ENCODE peak calls at places on chromosome 16, in eight cellular contexts. L is PC-9, J is adrenal gland, U is stomach, C is psoas muscle, I is MM.1S, Q is adipocyte, K is PC-3. T is an unnamed sample.

GRCh38 chr16:63323055-63323454 is 1286.8 kb upstream of the CDH8 start:
- DNase-seq in L (no peak), J (no peak), U (no peak), C (no peak), I (no peak), Q (no peak), K (peak; percentile 2), T (no peak)

GRCh38 chr16:373020-373598 is 2.8 kb upstream of the MRPL28 start:
- DNase-seq in L (no peak), J (no peak), U (no peak), C (no peak), I (no peak), Q (no peak), K (no peak), T (no peak)

GRCh38 chr16:25832288-25832687 is 140.5 kb downstream of the HS3ST4 start:
- DNase-seq in L (no peak), J (no peak), U (no peak), C (no peak), I (no peak), Q (no peak), K (no peak), T (no peak)

GRCh38 chr16:672371-672770 is 3.1 kb upstream of the RHBDL1 start:
- DNase-seq in L (no peak), J (no peak), U (no peak), C (no peak), I (no peak), Q (no peak), K (no peak), T (no peak)

GRCh38 chr16:66524601-66525164 is 25.2 kb downstream of the TK2 start:
- DNase-seq in L (no peak), J (no peak), U (no peak), C (no peak), I (peak; percentile 90), Q (no peak), K (no peak), T (no peak)

GRCh38 chr16:89295915-89296314 is 78.4 kb downstream of the ZNF778 start:
- DNase-seq in L (no peak), J (no peak), U (no peak), C (peak; percentile 23), I (no peak), Q (no peak), K (no peak), T (no peak)

GRCh38 chr16:54424043-54424451 is 137.5 kb upstream of the IRX3 start:
- DNase-seq in L (peak; percentile 76), J (no peak), U (no peak), C (no peak), I (no peak), Q (no peak), K (no peak), T (no peak)

GRCh38 chr16:50497592-50497991 is 50.6 kb upstream of the NKD1 start:
- DNase-seq in L (no peak), J (no peak), U (no peak), C (no peak), I (no peak), Q (no peak), K (no peak), T (peak; percentile 44)

GRCh38 chr16:68267612-68268405 is 3.5 kb downstream of the SLC7A6 start:
- DNase-seq in L (no peak), J (no peak), U (no peak), C (no peak), I (no peak), Q (no peak), K (no peak), T (no peak)

GRCh38 chr16:11328172-11329079 is 16.8 kb upstream of the RMI2 start:
- DNase-seq in L (peak; percentile 78), J (peak; percentile 64), U (peak; percentile 62), C (peak; percentile 78), I (peak; percentile 93), Q (peak; percentile 98), K (peak; percentile 85), T (peak; percentile 89)

GRCh38 chr16:68921654-68922053 is 78.3 kb downstream of the TANGO6 start:
- DNase-seq in L (peak; percentile 67), J (no peak), U (peak; percentile 38), C (no peak), I (no peak), Q (no peak), K (peak; percentile 95), T (no peak)

GRCh38 chr16:56565023-56565477 is at the start of gene MT4:
- DNase-seq in L (no peak), J (no peak), U (no peak), C (no peak), I (no peak), Q (no peak), K (no peak), T (no peak)

GRCh38 chr16:30005341-30006094 is 5.3 kb downstream of the DOC2A start:
- DNase-seq in L (peak; percentile 44), J (peak; percentile 63), U (peak; percentile 32), C (peak; percentile 72), I (peak; percentile 45), Q (peak; percentile 69), K (peak; percentile 32), T (no peak)

GRCh38 chr16:2048116-2048543 is 345 bp downstream of the TSC2 start:
- DNase-seq in L (no peak), J (peak; percentile 35), U (no peak), C (no peak), I (peak; percentile 21), Q (peak; percentile 51), K (no peak), T (no peak)

GRCh38 chr16:81703177-81704155 is 75.6 kb upstream of the PLCG2 start:
- DNase-seq in L (no peak), J (peak; percentile 88), U (no peak), C (peak; percentile 35), I (no peak), Q (peak; percentile 83), K (peak; percentile 55), T (no peak)

GRCh38 chr16:79361132-79361751 is 239.3 kb downstream of the MAF start:
- DNase-seq in L (no peak), J (no peak), U (no peak), C (peak; percentile 67), I (no peak), Q (no peak), K (no peak), T (no peak)

GRCh38 chr16:24844101-24845030 is 1.4 kb upstream of the SLC5A11 start:
- DNase-seq in L (peak; percentile 86), J (no peak), U (peak; percentile 48), C (no peak), I (no peak), Q (no peak), K (peak; percentile 70), T (peak; percentile 38)

GRCh38 chr16:83906690-83907089 is 7.8 kb downstream of the MLYCD start:
- DNase-seq in L (no peak), J (no peak), U (no peak), C (no peak), I (no peak), Q (no peak), K (no peak), T (no peak)
- H3K4me1 ChIP-seq in L (no peaks in the 10 kb centered on the region), J (no peaks in the 10 kb centered on the region), U (no peaks in the 10 kb centered on the region), C (peaks cover 64% of the 10 kb centered on the region), I (no peaks in the 10 kb centered on the region), Q (peaks cover 24% of the 10 kb centered on the region), K (no peaks in the 10 kb centered on the region), T (no peaks in the 10 kb centered on the region)

GRCh38 chr16:31871510-31871909 is 2.1 kb upstream of the ZNF267 start:
- DNase-seq in L (no peak), J (no peak), U (no peak), C (no peak), I (no peak), Q (no peak), K (no peak), T (no peak)

GRCh38 chr16:31875112-31875803 is 1.7 kb downstream of the ZNF267 start:
- DNase-seq in L (no peak), J (no peak), U (no peak), C (no peak), I (no peak), Q (peak; percentile 62), K (peak; percentile 27), T (no peak)

GRCh38 chr16:31874354-31875111 is 926 bp downstream of the ZNF267 start:
- DNase-seq in L (peak; percentile 39), J (peak; percentile 35), U (no peak), C (no peak), I (peak; percentile 74), Q (peak; percentile 62), K (peak; percentile 50), T (no peak)

GRCh38 chr16:31872201-31872600 is 1.4 kb upstream of the ZNF267 start:
- DNase-seq in L (no peak), J (no peak), U (no peak), C (no peak), I (no peak), Q (no peak), K (no peak), T (no peak)

DNA sequence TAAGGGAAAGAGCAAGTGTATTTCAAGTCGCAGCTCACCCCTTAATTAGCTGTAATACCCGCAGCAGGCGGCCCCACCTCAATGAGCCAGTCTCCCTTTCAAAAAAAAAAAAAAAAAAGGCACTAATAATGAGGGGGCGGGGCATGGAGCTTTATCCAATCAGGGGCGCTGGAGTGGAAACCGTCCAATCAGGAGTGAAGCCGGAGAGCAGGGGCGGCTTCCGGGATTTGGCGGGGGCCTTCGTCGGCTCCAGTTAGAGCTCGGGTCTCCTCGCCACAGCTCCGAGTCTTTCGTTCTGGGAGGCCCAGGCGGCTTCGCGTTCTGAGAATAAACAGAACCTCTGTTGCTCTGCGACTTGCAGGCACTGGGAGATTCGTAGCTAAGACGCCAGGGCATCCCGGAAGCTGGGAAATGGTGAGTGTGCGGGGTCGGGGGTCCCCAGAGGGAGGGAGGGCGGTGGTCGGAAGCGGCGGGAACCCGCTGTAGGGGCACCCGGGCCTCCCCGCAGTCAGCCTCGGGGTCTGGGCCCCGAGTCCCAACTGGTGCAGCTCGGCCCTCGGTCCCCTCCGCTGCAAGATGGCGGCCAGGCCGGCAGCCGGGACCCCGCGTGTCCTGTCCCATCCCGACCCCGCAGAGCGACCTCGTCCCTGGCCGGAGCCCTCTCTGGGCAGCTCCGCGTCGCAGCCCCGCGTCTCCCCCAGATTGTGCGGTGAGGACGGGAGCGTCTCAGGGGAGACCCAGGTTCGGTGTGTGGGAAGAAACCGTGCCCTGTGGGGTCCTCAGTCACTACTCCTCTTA is at the start of gene ZNF267:
- DNase-seq in L (peak; percentile 95), J (peak; percentile 99), U (peak; percentile 97), C (peak; percentile 96), I (peak; percentile 95), Q (peak; percentile 99), K (peak; percentile 86), T (peak; percentile 97)
- H3K4me1 ChIP-seq in L (peaks cover 25% of the 10 kb centered on the region), J (peaks cover 8% of the 10 kb centered on the region), U (peaks cover 50% of the 10 kb centered on the region), C (no peaks in the 10 kb centered on the region), I (peaks cover 51% of the 10 kb centered on the region), Q (peaks cover 36% of the 10 kb centered on the region), K (peaks cover 35% of the 10 kb centered on the region), T (peaks cover 45% of the 10 kb centered on the region)

GRCh38 chr16:87721622-87722565 is 43.9 kb downstream of the KLHDC4 start:
- DNase-seq in L (no peak), J (no peak), U (no peak), C (no peak), I (no peak), Q (no peak), K (no peak), T (no peak)
- H3K4me1 ChIP-seq in L (no peaks in the 10 kb centered on the region), J (no peaks in the 10 kb centered on the region), U (no peaks in the 10 kb centered on the region), C (peaks cover 4% of the 10 kb centered on the region), I (no peaks in the 10 kb centered on the region), Q (no peaks in the 10 kb centered on the region), K (no peaks in the 10 kb centered on the region), T (no peaks in the 10 kb centered on the region)

GRCh38 chr16:8847623-8848022 is 21.2 kb downstream of the CARHSP1 start:
- DNase-seq in L (no peak), J (no peak), U (no peak), C (peak; percentile 51), I (no peak), Q (no peak), K (no peak), T (no peak)
- H3K4me1 ChIP-seq in L (no peaks in the 10 kb centered on the region), J (peaks cover 18% of the 10 kb centered on the region), U (peaks cover 14% of the 10 kb centered on the region), C (no peaks in the 10 kb centered on the region), I (no peaks in the 10 kb centered on the region), Q (peaks cover 30% of the 10 kb centered on the region), K (peaks cover 28% of the 10 kb centered on the region), T (peaks cover 12% of the 10 kb centered on the region)

T was measured in right atrium auricular region.